ENCODE peak calls at places on chromosomes 16 and 17, in five cellular contexts. B is AG20443, S is midbrain, N is ureter, E is BJ. Z is an unnamed sample.
A peak's percentile ranks its signal among the peaks of the same experiment; 100 is the strongest.

GRCh38 chr16:81548901-81549546 is 104.4 kb downstream of the CMIP start:
- DNase-seq in B (no peak), S (no peak), N (no peak), E (no peak), Z (no peak)

GRCh38 chr16:80671281-80671849 is 130.6 kb downstream of the DYNLRB2 start:
- DNase-seq in B (no peak), S (no peak), N (no peak), E (no peak), Z (no peak)

GRCh38 chr17:37239690-37240344 is 136.0 kb upstream of the C17orf78 start:
- DNase-seq in B (peak; percentile 41), S (peak; percentile 7), N (no peak), E (no peak), Z (no peak)

GRCh38 chr17:82933911-82934310 is 94.1 kb upstream of the ZNF750 start:
- DNase-seq in B (no peak), S (no peak), N (no peak), E (no peak), Z (peak; percentile 10)

GRCh38 chr17:19508327-19508867 is 25.3 kb upstream of the SLC47A1 start:
- DNase-seq in B (peak; percentile 43), S (no peak), N (no peak), E (no peak), Z (peak; percentile 51)

GRCh38 chr16:29825145-29826044 is 5.1 kb downstream of the MVP start:
- DNase-seq in B (peak; percentile 87), S (no peak), N (no peak), E (no peak), Z (peak; percentile 74)

GRCh38 chr17:28643979-28644781 is 778 bp downstream of the BLTP2 start:
- DNase-seq in B (peak; percentile 81), S (peak; percentile 21), N (peak; percentile 59), E (no peak), Z (no peak)

GRCh38 chr17:43891851-43892671 is 15.3 kb downstream of the MPP2 start:
- DNase-seq in B (peak; percentile 85), S (no peak), N (no peak), E (no peak), Z (no peak)

GRCh38 chr17:75909812-75910274 is 5.2 kb upstream of the MRPL38 start:
- DNase-seq in B (peak; percentile 40), S (no peak), N (no peak), E (no peak), Z (peak; percentile 87)

GRCh38 chr17:40106760-40107265 is 6.4 kb upstream of the NR1D1 start:
- DNase-seq in B (no peak), S (no peak), N (no peak), E (no peak), Z (peak; percentile 62)

GRCh38 chr17:6912110-6913051 is 80.9 kb upstream of the TEKT1 start:
- DNase-seq in B (no peak), S (no peak), N (no peak), E (no peak), Z (no peak)

GRCh38 chr16:65641049-65641448 is 519.2 kb upstream of the CDH11 start:
- DNase-seq in B (no peak), S (no peak), N (no peak), E (no peak), Z (no peak)

GRCh38 chr16:84303023-84303422 is 8.3 kb downstream of the WFDC1 start:
- DNase-seq in B (peak; percentile 61), S (peak; percentile 22), N (peak; percentile 75), E (peak; percentile 83), Z (peak; percentile 25)

GRCh38 chr16:16101585-16101984 is 121.7 kb downstream of the ABCC6 start:
- DNase-seq in B (no peak), S (no peak), N (no peak), E (no peak), Z (no peak)